ENCODE peak calls at places on chromosomes 11 and 22, in nine cellular contexts. C is stimulated activated CD4-positive, alpha-beta T cell treated with anti-CD3 and anti-CD28 coated beads, TNF-alpha, amount 100 ng/mL, for 48 hours; B is kidney glomerular epithelial cell; Z is iris pigment epithelial cell; Q is RPMI8226; K is AG04449; F is fibroblast of the aortic adventitia; A is A549; I is dermis microvascular lymphatic vessel endothelial cell. L is an unnamed sample.

GRCh38 chr11:70111269-70112016 is 33.3 kb downstream of the ANO1 start:
- DNase-seq in C (no peak), B (no peak), Z (peak), Q (no peak), K (peak), F (no peak), A (peak), I (peak), L (peak)

GRCh38 chr11:110425751-110426545 is 3.8 kb upstream of the FDX1 start:
- DNase-seq in C (no peak), B (no peak), Z (peak), Q (no peak), K (peak), F (peak), A (no peak), I (no peak), L (no peak)

GRCh38 chr11:125481531-125481930 is 14.5 kb downstream of the FEZ1 start:
- DNase-seq in C (no peak), B (no peak), Z (no peak), Q (no peak), K (no peak), F (no peak), A (no peak), I (no peak), L (no peak)

GRCh38 chr22:44330727-44331660 is 18.2 kb upstream of the SHISAL1 start:
- DNase-seq in C (no peak), B (no peak), Z (no peak), Q (no peak), K (no peak), F (no peak), A (no peak), I (no peak), L (no peak)

GRCh38 chr11:79092791-79093313 is 348.0 kb downstream of the TENM4 start:
- DNase-seq in C (no peak), B (peak), Z (peak), Q (peak), K (peak), F (peak), A (peak), I (peak), L (no peak)

GRCh38 chr22:27420817-27421361 is 380.7 kb downstream of the MN1 start:
- DNase-seq in C (no peak), B (peak), Z (peak), Q (no peak), K (peak), F (peak), A (no peak), I (peak), L (peak)

GRCh38 chr11:44817207-44817944 is 90.6 kb downstream of the TSPAN18 start:
- DNase-seq in C (no peak), B (no peak), Z (no peak), Q (no peak), K (no peak), F (peak), A (no peak), I (no peak), L (no peak)

GRCh38 chr11:69309800-69310280 is 15.9 kb downstream of the MYEOV start:
- DNase-seq in C (no peak), B (no peak), Z (no peak), Q (no peak), K (no peak), F (peak), A (no peak), I (peak), L (no peak)

GRCh38 chr11:11757871-11758270 is 83.9 kb upstream of the USP47 start:
- DNase-seq in C (no peak), B (no peak), Z (no peak), Q (no peak), K (no peak), F (no peak), A (no peak), I (no peak), L (no peak)

GRCh38 chr11:64383580-64383979 is 24.6 kb downstream of the RPS6KA4 start:
- DNase-seq in C (no peak), B (no peak), Z (no peak), Q (no peak), K (no peak), F (no peak), A (no peak), I (no peak), L (no peak)

GRCh38 chr11:86157797-86158378 is 86.7 kb upstream of the EED start:
- DNase-seq in C (no peak), B (no peak), Z (no peak), Q (no peak), K (no peak), F (no peak), A (no peak), I (no peak), L (no peak)

GRCh38 chr11:126607374-126607773 is 251.9 kb downstream of the ST3GAL4 start:
- DNase-seq in C (no peak), B (peak), Z (peak), Q (peak), K (peak), F (peak), A (peak), I (peak), L (peak)

GRCh38 chr22:25482868-25483639 is 81.4 kb upstream of the GRK3 start:
- DNase-seq in C (no peak), B (no peak), Z (no peak), Q (no peak), K (no peak), F (no peak), A (no peak), I (no peak), L (peak)

GRCh38 chr22:31627223-31627731 is 34.7 kb downstream of the PISD start:
- DNase-seq in C (no peak), B (no peak), Z (no peak), Q (no peak), K (no peak), F (no peak), A (no peak), I (peak), L (no peak)

GRCh38 chr11:130431337-130431773 is 2.9 kb upstream of the ADAMTS8 start:
- DNase-seq in C (peak), B (peak), Z (peak), Q (peak), K (no peak), F (peak), A (peak), I (peak), L (peak)

GRCh38 chr22:48494968-48495750 is 1332.5 kb downstream of the BRD1 start:
- DNase-seq in C (no peak), B (no peak), Z (no peak), Q (no peak), K (no peak), F (no peak), A (no peak), I (no peak), L (no peak)

GRCh38 chr11:2736577-2737225 is 36.9 kb upstream of the KCNQ1OT1 start:
- DNase-seq in C (no peak), B (no peak), Z (no peak), Q (no peak), K (no peak), F (no peak), A (no peak), I (no peak), L (no peak)

GRCh38 chr11:18705651-18706281 is 7.2 kb downstream of the TMEM86A start:
- DNase-seq in C (no peak), B (no peak), Z (no peak), Q (no peak), K (no peak), F (no peak), A (no peak), I (peak), L (peak)

GRCh38 chr22:23282089-23282501 is 101.8 kb downstream of the BCR start:
- DNase-seq in C (no peak), B (peak), Z (peak), Q (no peak), K (no peak), F (peak), A (peak), I (peak), L (peak)

GRCh38 chr11:65434057-65434666 is 11.6 kb downstream of the NEAT1 start:
- DNase-seq in C (no peak), B (no peak), Z (peak), Q (no peak), K (no peak), F (peak), A (peak), I (peak), L (no peak)

GRCh38 chr11:70312401-70313357 is 42.2 kb downstream of the PPFIA1 start:
- DNase-seq in C (no peak), B (no peak), Z (no peak), Q (no peak), K (no peak), F (no peak), A (no peak), I (no peak), L (no peak)